ENCODE peak calls at places on chromosomes 13 and 19, in six cellular contexts. Q is GM12878, Y is GM12891, U is K562, F is H1, H is HepG2. N is an unnamed sample.
A peak's percentile ranks its signal among the peaks of the same experiment; 100 is the strongest.

GRCh38 chr13:33125821-33126570 is 109.8 kb downstream of the KL start:
- DNase-seq in Q (no peak), Y (no peak), U (peak; percentile 1), F (no peak), H (peak; percentile 99), N (no peak)

GRCh38 chr19:47598407-47599349 is 10.3 kb upstream of the BICRA start:
- DNase-seq in Q (no peak), Y (no peak), U (no peak), F (peak; percentile 76), H (peak; percentile 33), N (no peak)

GRCh38 chr13:98910501-98910951 is 67.3 kb downstream of the DOCK9 start:
- DNase-seq in Q (no peak), Y (no peak), U (peak; percentile 15), F (no peak), H (peak; percentile 7), N (no peak)

GRCh38 chr13:92954746-92955145 is 271.9 kb upstream of the GPC6 start:
- DNase-seq in Q (no peak), Y (no peak), U (no peak), F (no peak), H (no peak), N (no peak)

GRCh38 chr13:28707629-28708427 is 10.9 kb downstream of the SLC46A3 start:
- DNase-seq in Q (peak; percentile 94), Y (no peak), U (peak; percentile 57), F (no peak), H (no peak), N (no peak)

GRCh38 chr19:45547965-45548609 is 36.5 kb downstream of the OPA3 start:
- DNase-seq in Q (no peak), Y (no peak), U (no peak), F (no peak), H (no peak), N (no peak)

GRCh38 chr13:46817081-46817480 is 20.1 kb upstream of the ESD start:
- DNase-seq in Q (no peak), Y (no peak), U (no peak), F (no peak), H (no peak), N (no peak)

GRCh38 chr19:49149652-49150105 is 5.5 kb downstream of the HRC start:
- DNase-seq in Q (no peak), Y (no peak), U (peak; percentile 83), F (peak; percentile 88), H (peak; percentile 76), N (no peak)

GRCh38 chr13:112441226-112441625 is 65.1 kb downstream of the SPACA7 start:
- DNase-seq in Q (no peak), Y (no peak), U (no peak), F (no peak), H (no peak), N (no peak)

GRCh38 chr19:12034610-12035009 is 869 bp downstream of the ZNF433 start:
- DNase-seq in Q (no peak), Y (no peak), U (no peak), F (no peak), H (no peak), N (no peak)

GRCh38 chr13:30743319-30744055 is 8.1 kb downstream of the ALOX5AP start:
- DNase-seq in Q (no peak), Y (no peak), U (no peak), F (no peak), H (peak; percentile 10), N (no peak)

GRCh38 chr13:109155301-109155761 is 525.9 kb downstream of the MYO16 start:
- DNase-seq in Q (no peak), Y (no peak), U (no peak), F (no peak), H (no peak), N (no peak)

GRCh38 chr19:1524206-1524971 is 512 bp downstream of the PLK5 start:
- DNase-seq in Q (no peak), Y (no peak), U (peak; percentile 14), F (no peak), H (no peak), N (no peak)
- TF ChIP-seq TAF1 in Q (no peak), Y (no peak), U (no peak), F (no peak), H (no peak), N (no peak)

GRCh38 chr13:76023644-76024043 is 387.5 kb downstream of the LMO7 start:
- DNase-seq in Q (no peak), Y (no peak), U (no peak), F (no peak), H (no peak), N (no peak)

GRCh38 chr13:76025392-76025791 is 389.3 kb downstream of the LMO7 start:
- DNase-seq in Q (no peak), Y (no peak), U (no peak), F (no peak), H (no peak), N (no peak)

GRCh38 chr13:76024151-76024550 is 388.0 kb downstream of the LMO7 start:
- DNase-seq in Q (no peak), Y (no peak), U (no peak), F (no peak), H (no peak), N (no peak)

GRCh38 chr13:76029088-76029487 is 393.0 kb downstream of the LMO7 start:
- DNase-seq in Q (no peak), Y (no peak), U (peak; percentile 80), F (no peak), H (no peak), N (no peak)

GRCh38 chr13:76027131-76027530 is 391.0 kb downstream of the LMO7 start:
- DNase-seq in Q (no peak), Y (no peak), U (no peak), F (no peak), H (no peak), N (no peak)
- TF ChIP-seq POLR2A in Q (no peak), Y (no peak), U (no peak), F (no peak), H (no peak), N (no peak)

GRCh38 chr19:29404951-29405727 is 120.7 kb upstream of the VSTM2B start:
- DNase-seq in Q (no peak), Y (no peak), U (no peak), F (peak; percentile 67), H (no peak), N (no peak)
- TF ChIP-seq TAF1 in Q (no peak), Y (no peak), U (no peak), F (no peak), H (no peak), N (no peak)

GRCh38 chr19:51688665-51689571 is 4.2 kb upstream of the SPACA6 start:
- DNase-seq in Q (no peak), Y (no peak), U (peak; percentile 87), F (peak; percentile 80), H (peak; percentile 61), N (no peak)
- TF ChIP-seq POLR2A in Q (no peak), Y (no peak), U (peak; percentile 37), F (no peak), H (peak; percentile 36), N (no peak)

GRCh38 chr19:7742575-7742974 is 4.8 kb downstream of the CD209 start:
- DNase-seq in Q (no peak), Y (no peak), U (peak; percentile 36), F (no peak), H (no peak), N (no peak)
- TF ChIP-seq TAF1 in Q (no peak), Y (no peak), U (no peak), F (no peak), H (no peak), N (no peak)

GRCh38 chr19:41363753-41364545 is at the start of gene B9D2:
- DNase-seq in Q (peak; percentile 94), Y (peak; percentile 83), U (peak; percentile 99), F (peak; percentile 97), H (peak; percentile 96), N (peak; percentile 89)
- TF ChIP-seq POLR2A in Q (peak; percentile 93), Y (peak; percentile 83), U (peak; percentile 93), F (peak; percentile 77), H (peak; percentile 65), N (peak; percentile 86)

DNA sequence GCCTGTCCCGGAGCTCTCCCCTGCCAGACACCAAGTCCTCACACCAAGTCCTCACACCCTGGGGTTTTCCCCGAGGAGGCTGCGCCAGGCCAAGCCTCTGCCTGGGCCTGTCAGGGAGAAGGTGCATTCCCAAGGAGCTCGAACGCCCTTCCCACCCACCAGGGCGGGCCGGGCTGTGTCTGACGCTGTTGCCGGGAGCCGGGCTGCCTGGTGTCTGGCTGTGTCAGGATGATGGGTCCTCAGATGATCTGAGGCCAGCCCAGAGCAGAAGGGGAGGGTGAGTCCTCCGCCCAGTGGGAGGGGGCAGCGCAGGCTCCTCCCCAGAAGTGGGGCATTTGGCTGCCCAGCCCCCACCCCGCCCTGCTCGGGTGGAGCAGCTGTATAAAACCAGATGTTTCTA is 2.3 kb upstream of the HAS1 start:
- DNase-seq in Q (no peak), Y (no peak), U (peak; percentile 74), F (no peak), H (no peak), N (no peak)
- TF ChIP-seq TAF1 in Q (no peak), Y (no peak), U (no peak), F (no peak), H (no peak), N (no peak)

GRCh38 chr19:18386543-18387251 is 739 bp downstream of the GDF15 start:
- DNase-seq in Q (no peak), Y (no peak), U (no peak), F (no peak), H (no peak), N (no peak)
- TF ChIP-seq POLR2A in Q (no peak), Y (no peak), U (no peak), F (no peak), H (peak; percentile 64), N (no peak)

N was measured in GM12892.